ENCODE peak calls at places on chromosomes 12 and 14, in four cellular contexts. G is stimulated activated CD4-positive, alpha-beta T cell treated with anti-CD3 and anti-CD28 coated beads, Interleukin-2, amount 100 ng/mL, for 48 hours; Q is OCI-M1; C is NCI-H1092 treated with DMSO at 0.1 percent for 48 hours. O is an unnamed sample.

GRCh38 chr14:23360496-23360895 is 4.5 kb downstream of the EFS start:
- DNase-seq in Q (no peak), G (no peak), C (no peak), O (no peak)

GRCh38 chr14:100438678-100439592 is 115.8 kb downstream of the SLC25A47 start:
- DNase-seq in Q (no peak), G (peak; percentile 45), C (no peak), O (no peak)

GRCh38 chr12:54037360-54038259 is 4.8 kb downstream of the HOXC5 start:
- DNase-seq in C (no peak), G (no peak), Q (peak; percentile 11), O (no peak)

GRCh38 chr12:84502907-84503787 is 409.5 kb downstream of the SLC6A15 start:
- DNase-seq in C (peak; percentile 30), G (peak; percentile 15), Q (peak; percentile 72), O (peak; percentile 43)

GRCh38 chr14:69543341-69544249 is 31.1 kb downstream of the CCDC177 start:
- DNase-seq in C (no peak), G (peak; percentile 9), Q (peak; percentile 4), O (no peak)

GRCh38 chr14:50999726-51000125 is 55.4 kb upstream of the PYGL start:
- DNase-seq in G (no peak), C (no peak), Q (no peak), O (no peak)

GRCh38 chr12:103656291-103656690 is 69.2 kb downstream of the STAB2 start:
- DNase-seq in C (no peak), G (no peak), Q (no peak), O (no peak)

GRCh38 chr12:55824726-55825125 is 4.7 kb downstream of the DNAJC14 start:
- DNase-seq in C (no peak), G (no peak), Q (no peak), O (no peak)

O was measured in NCI-H1105.